ENCODE peak calls at places on chromosomes 16 and 17, in five cellular contexts. One of them, this sample, is unnamed.

GRCh38 chr16:84518804-84519341 is 14.4 kb upstream of the MEAK7 start:
- DNase-seq in prostate gland: no peak
- DNase-seq in cardiac muscle cell: no peak
- DNase-seq in OCI-LY7: no peak
- DNase-seq in CD8-positive, alpha-beta T cell: peak; percentile 51
- DNase-seq in this sample: no peak

GRCh38 chr16:89061086-89061485 is 32.6 kb upstream of the ACSF3 start:
- DNase-seq in cardiac muscle cell: no peak
- DNase-seq in CD8-positive, alpha-beta T cell: no peak
- DNase-seq in prostate gland: no peak
- DNase-seq in OCI-LY7: no peak
- DNase-seq in this sample: no peak

GRCh38 chr17:19384723-19385391 is 2.1 kb downstream of the MFAP4 start:
- DNase-seq in OCI-LY7: no peak
- DNase-seq in CD8-positive, alpha-beta T cell: no peak
- DNase-seq in cardiac muscle cell: peak; percentile 98
- DNase-seq in prostate gland: peak; percentile 52
- DNase-seq in this sample: peak; percentile 89

GRCh38 chr16:4358831-4359561 is 7.9 kb upstream of the PAM16 start:
- DNase-seq in CD8-positive, alpha-beta T cell: peak; percentile 61
- DNase-seq in prostate gland: no peak
- DNase-seq in OCI-LY7: peak; percentile 65
- DNase-seq in cardiac muscle cell: peak; percentile 58
- DNase-seq in this sample: peak; percentile 46

GRCh38 chr16:12646490-12647274 is 157.0 kb downstream of the CPPED1 start:
- DNase-seq in CD8-positive, alpha-beta T cell: no peak
- DNase-seq in cardiac muscle cell: no peak
- DNase-seq in prostate gland: no peak
- DNase-seq in OCI-LY7: no peak
- DNase-seq in this sample: no peak

GRCh38 chr17:69448431-69449102 is 34.1 kb downstream of the MAP2K6 start:
- DNase-seq in CD8-positive, alpha-beta T cell: no peak
- DNase-seq in cardiac muscle cell: peak; percentile 37
- DNase-seq in OCI-LY7: no peak
- DNase-seq in prostate gland: no peak
- DNase-seq in this sample: peak; percentile 22

GRCh38 chr17:50533720-50534148 is 1.2 kb downstream of the EPN3 start:
- DNase-seq in CD8-positive, alpha-beta T cell: no peak
- DNase-seq in OCI-LY7: no peak
- DNase-seq in cardiac muscle cell: peak; percentile 77
- DNase-seq in prostate gland: peak; percentile 66
- DNase-seq in this sample: peak; percentile 74

GRCh38 chr16:11833951-11834695 is 17.2 kb downstream of the RSL1D1 start:
- DNase-seq in prostate gland: no peak
- DNase-seq in cardiac muscle cell: peak; percentile 85
- DNase-seq in OCI-LY7: no peak
- DNase-seq in CD8-positive, alpha-beta T cell: no peak
- DNase-seq in this sample: peak; percentile 94

GRCh38 chr16:81158964-81159363 is 62.8 kb upstream of the GCSH start:
- DNase-seq in prostate gland: no peak
- DNase-seq in cardiac muscle cell: no peak
- DNase-seq in OCI-LY7: no peak
- DNase-seq in CD8-positive, alpha-beta T cell: no peak
- DNase-seq in this sample: no peak

DNA sequence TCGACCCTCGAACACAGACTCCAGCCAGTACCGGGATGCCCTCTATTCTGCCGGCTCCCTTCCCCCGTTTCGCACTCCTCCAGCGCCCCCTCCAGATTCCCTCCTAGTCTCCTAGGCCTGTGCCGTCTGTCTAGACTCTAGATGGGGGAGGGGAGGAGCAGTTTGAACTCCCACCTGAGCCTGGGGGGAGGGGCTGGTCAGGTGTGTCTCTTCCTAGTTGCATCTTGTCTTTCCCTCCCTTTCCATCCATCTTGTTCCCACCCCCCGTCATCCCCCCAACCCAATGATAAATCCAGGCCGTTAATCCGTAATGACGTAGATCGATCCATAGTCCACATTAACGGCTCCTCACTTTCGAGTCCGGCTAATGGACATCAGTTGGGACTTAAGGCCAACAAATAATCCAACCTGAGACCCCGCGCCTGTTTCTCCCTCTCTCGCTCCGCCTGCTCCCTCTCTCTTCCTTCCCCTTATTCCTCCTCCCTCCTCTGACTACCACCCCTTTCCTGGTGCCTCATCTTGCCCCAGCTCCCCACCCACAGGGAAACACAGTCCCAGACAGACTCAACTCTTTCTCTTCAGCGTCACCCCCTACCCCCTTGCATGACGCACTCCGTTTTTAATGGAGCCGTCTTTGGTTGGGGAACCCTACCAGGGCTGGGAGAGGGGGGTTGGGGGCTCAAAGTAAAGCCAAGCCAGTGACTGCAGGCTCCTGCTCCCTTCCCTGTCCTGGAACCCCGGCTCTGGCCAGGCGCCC is 3.3 kb upstream of the HOXB5 start:
- DNase-seq in CD8-positive, alpha-beta T cell: no peak
- DNase-seq in prostate gland: no peak
- DNase-seq in OCI-LY7: no peak
- DNase-seq in cardiac muscle cell: no peak
- DNase-seq in this sample: no peak
- H3K4me3 ChIP-seq in CD8-positive, alpha-beta T cell: peak overlapping the region; percentile 56
- H3K4me3 ChIP-seq in prostate gland: no peak overlapping the region
- H3K4me3 ChIP-seq in OCI-LY7: peak overlapping the region; percentile 57
- H3K4me3 ChIP-seq in cardiac muscle cell: peak overlapping the region; percentile 25
- H3K4me3 ChIP-seq in this sample: no peak overlapping the region

GRCh38 chr17:11598274-11599221 is at the start of gene DNAH9:
- DNase-seq in cardiac muscle cell: peak; percentile 77
- DNase-seq in CD8-positive, alpha-beta T cell: no peak
- DNase-seq in OCI-LY7: no peak
- DNase-seq in prostate gland: peak; percentile 98
- DNase-seq in this sample: peak; percentile 49
- H3K4me3 ChIP-seq in cardiac muscle cell: peak within 1 kb of the TSS; percentile 93
- H3K4me3 ChIP-seq in CD8-positive, alpha-beta T cell: no peak within 1 kb of the TSS
- H3K4me3 ChIP-seq in OCI-LY7: no peak within 1 kb of the TSS
- H3K4me3 ChIP-seq in prostate gland: peak within 1 kb of the TSS; percentile 70
- H3K4me3 ChIP-seq in this sample: peak within 1 kb of the TSS; percentile 30

GRCh38 chr16:2928796-2929195 is 17.1 kb downstream of the FLYWCH1 start:
- DNase-seq in prostate gland: no peak
- DNase-seq in OCI-LY7: no peak
- DNase-seq in cardiac muscle cell: no peak
- DNase-seq in CD8-positive, alpha-beta T cell: no peak
- DNase-seq in this sample: no peak

GRCh38 chr16:2929693-2930092 is 18.0 kb downstream of the FLYWCH1 start:
- DNase-seq in cardiac muscle cell: no peak
- DNase-seq in prostate gland: no peak
- DNase-seq in OCI-LY7: no peak
- DNase-seq in CD8-positive, alpha-beta T cell: no peak
- DNase-seq in this sample: no peak

GRCh38 chr16:2933136-2933535 is 21.4 kb downstream of the FLYWCH1 start:
- DNase-seq in cardiac muscle cell: no peak
- DNase-seq in OCI-LY7: no peak
- DNase-seq in prostate gland: no peak
- DNase-seq in CD8-positive, alpha-beta T cell: no peak
- DNase-seq in this sample: no peak

GRCh38 chr16:2926660-2927646 is 15.2 kb downstream of the FLYWCH1 start:
- DNase-seq in OCI-LY7: peak; percentile 86
- DNase-seq in cardiac muscle cell: peak; percentile 91
- DNase-seq in CD8-positive, alpha-beta T cell: peak; percentile 77
- DNase-seq in prostate gland: peak; percentile 86
- DNase-seq in this sample: peak; percentile 90

GRCh38 chr16:2930236-2930635 is 18.5 kb downstream of the FLYWCH1 start:
- DNase-seq in cardiac muscle cell: no peak
- DNase-seq in prostate gland: no peak
- DNase-seq in OCI-LY7: no peak
- DNase-seq in CD8-positive, alpha-beta T cell: no peak
- DNase-seq in this sample: no peak
- H3K4me3 ChIP-seq in cardiac muscle cell: no peak overlapping the region
- H3K4me3 ChIP-seq in prostate gland: no peak overlapping the region
- H3K4me3 ChIP-seq in OCI-LY7: no peak overlapping the region
- H3K4me3 ChIP-seq in CD8-positive, alpha-beta T cell: no peak overlapping the region
- H3K4me3 ChIP-seq in this sample: no peak overlapping the region

DNA sequence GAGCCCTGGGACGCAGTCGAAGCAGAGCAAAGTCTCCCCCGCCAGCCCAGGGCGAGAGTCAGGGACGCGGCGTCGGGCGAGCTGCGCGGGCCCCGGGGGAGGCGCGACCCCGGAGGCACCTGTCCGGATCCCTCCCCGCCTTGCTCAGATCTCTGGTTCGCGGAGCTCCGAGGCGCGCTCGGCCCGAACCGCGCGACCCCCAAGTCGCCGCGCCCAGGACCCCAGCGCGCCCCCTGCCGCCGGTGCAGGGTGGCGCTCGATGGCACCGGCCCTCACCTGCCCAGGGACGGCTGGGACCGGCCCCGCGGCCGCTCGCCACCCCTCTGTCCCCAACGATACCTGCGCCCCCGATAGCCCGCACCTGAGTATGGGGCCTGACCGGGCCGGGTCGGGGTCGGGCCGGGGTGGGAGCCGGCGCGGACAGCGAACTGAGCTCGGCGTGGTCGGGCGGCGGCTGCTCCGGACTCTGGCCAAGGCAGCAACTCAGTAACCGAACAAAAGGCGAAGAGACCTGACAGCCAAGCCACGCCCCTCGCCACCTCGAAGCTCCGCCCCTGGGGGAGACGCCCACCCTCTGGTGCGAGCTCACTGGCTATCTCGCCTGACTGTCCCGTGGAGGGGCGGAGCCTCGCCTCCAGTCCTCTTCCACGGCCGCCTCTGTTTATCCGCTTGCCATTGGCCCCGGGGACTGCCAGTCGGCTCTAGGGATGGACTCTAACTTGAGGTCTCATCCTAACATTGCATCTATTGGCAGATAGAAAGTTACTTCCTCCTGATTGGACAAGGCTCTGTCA is at the start of gene JUP:
- DNase-seq in cardiac muscle cell: peak; percentile 99
- DNase-seq in prostate gland: peak; percentile 100
- DNase-seq in OCI-LY7: peak; percentile 99
- DNase-seq in CD8-positive, alpha-beta T cell: peak; percentile 76
- DNase-seq in this sample: peak; percentile 99
- H3K4me3 ChIP-seq in cardiac muscle cell: peak within 1 kb of the TSS; percentile 51
- H3K4me3 ChIP-seq in prostate gland: peak within 1 kb of the TSS; percentile 95
- H3K4me3 ChIP-seq in OCI-LY7: peak within 1 kb of the TSS; percentile 60
- H3K4me3 ChIP-seq in CD8-positive, alpha-beta T cell: peak within 1 kb of the TSS; percentile 49
- H3K4me3 ChIP-seq in this sample: peak within 1 kb of the TSS; percentile 75

GRCh38 chr17:43553501-43554018 is 7.4 kb upstream of the ETV4 start:
- DNase-seq in CD8-positive, alpha-beta T cell: no peak
- DNase-seq in OCI-LY7: no peak
- DNase-seq in prostate gland: no peak
- DNase-seq in cardiac muscle cell: no peak
- DNase-seq in this sample: no peak
- H3K4me3 ChIP-seq in CD8-positive, alpha-beta T cell: no peak overlapping the region
- H3K4me3 ChIP-seq in OCI-LY7: no peak overlapping the region
- H3K4me3 ChIP-seq in prostate gland: no peak overlapping the region
- H3K4me3 ChIP-seq in cardiac muscle cell: no peak overlapping the region
- H3K4me3 ChIP-seq in this sample: no peak overlapping the region

GRCh38 chr17:39057807-39058206 is 90.6 kb upstream of the FBXO47 start:
- DNase-seq in prostate gland: no peak
- DNase-seq in CD8-positive, alpha-beta T cell: no peak
- DNase-seq in OCI-LY7: no peak
- DNase-seq in cardiac muscle cell: no peak
- DNase-seq in this sample: peak; percentile 7
- H3K4me3 ChIP-seq in prostate gland: no peak overlapping the region
- H3K4me3 ChIP-seq in CD8-positive, alpha-beta T cell: no peak overlapping the region
- H3K4me3 ChIP-seq in OCI-LY7: peak overlapping the region; percentile 76
- H3K4me3 ChIP-seq in cardiac muscle cell: peak overlapping the region; percentile 63
- H3K4me3 ChIP-seq in this sample: no peak overlapping the region

GRCh38 chr16:54028013-54028412 is 258.6 kb downstream of the IRX3 start:
- DNase-seq in OCI-LY7: no peak
- DNase-seq in prostate gland: no peak
- DNase-seq in cardiac muscle cell: no peak
- DNase-seq in CD8-positive, alpha-beta T cell: no peak
- DNase-seq in this sample: no peak
- H3K4me3 ChIP-seq in OCI-LY7: no peak overlapping the region
- H3K4me3 ChIP-seq in prostate gland: no peak overlapping the region
- H3K4me3 ChIP-seq in cardiac muscle cell: no peak overlapping the region
- H3K4me3 ChIP-seq in CD8-positive, alpha-beta T cell: no peak overlapping the region
- H3K4me3 ChIP-seq in this sample: no peak overlapping the region

GRCh38 chr17:81713556-81714411 is 1.7 kb downstream of the SLC25A10 start:
- DNase-seq in OCI-LY7: no peak
- DNase-seq in cardiac muscle cell: no peak
- DNase-seq in prostate gland: no peak
- DNase-seq in CD8-positive, alpha-beta T cell: no peak
- DNase-seq in this sample: no peak
- H3K4me3 ChIP-seq in OCI-LY7: peak overlapping the region; percentile 76
- H3K4me3 ChIP-seq in cardiac muscle cell: no peak overlapping the region
- H3K4me3 ChIP-seq in prostate gland: peak overlapping the region; percentile 93
- H3K4me3 ChIP-seq in CD8-positive, alpha-beta T cell: no peak overlapping the region
- H3K4me3 ChIP-seq in this sample: no peak overlapping the region

GRCh38 chr16:30997000-30997886 is 12.2 kb downstream of the HSD3B7 start:
- DNase-seq in OCI-LY7: peak; percentile 79
- DNase-seq in cardiac muscle cell: peak; percentile 76
- DNase-seq in CD8-positive, alpha-beta T cell: peak; percentile 79
- DNase-seq in prostate gland: peak; percentile 68
- DNase-seq in this sample: peak; percentile 72
- H3K4me3 ChIP-seq in OCI-LY7: peak overlapping the region; percentile 72
- H3K4me3 ChIP-seq in cardiac muscle cell: peak overlapping the region; percentile 30
- H3K4me3 ChIP-seq in CD8-positive, alpha-beta T cell: peak overlapping the region; percentile 93
- H3K4me3 ChIP-seq in prostate gland: peak overlapping the region; percentile 38
- H3K4me3 ChIP-seq in this sample: peak overlapping the region; percentile 50

This sample was measured in cardiac fibroblast.